ENCODE peak calls at places on chromosomes 5 and 9, in six cellular contexts. One of them, this sample, is unnamed.

GRCh38 chr9:68505681-68506409 is 34.8 kb downstream of the TMEM252 start:
- DNase-seq in HCT116: no peak
- DNase-seq in SK-N-SH: no peak
- DNase-seq in PC-3: peak
- DNase-seq in GM23248: no peak
- DNase-seq in neural progenitor cell: no peak
- DNase-seq in this sample: no peak

GRCh38 chr9:16986441-16987387 is 116.2 kb upstream of the BNC2 start:
- DNase-seq in SK-N-SH: no peak
- DNase-seq in PC-3: no peak
- DNase-seq in HCT116: no peak
- DNase-seq in GM23248: peak
- DNase-seq in neural progenitor cell: no peak
- DNase-seq in this sample: no peak

GRCh38 chr5:133035224-133035623 is 8.9 kb upstream of the ZCCHC10 start:
- DNase-seq in GM23248: no peak
- DNase-seq in HCT116: no peak
- DNase-seq in neural progenitor cell: no peak
- DNase-seq in SK-N-SH: no peak
- DNase-seq in PC-3: no peak
- DNase-seq in this sample: no peak

GRCh38 chr5:61409568-61409967 is 77.5 kb downstream of the ZSWIM6 start:
- DNase-seq in neural progenitor cell: no peak
- DNase-seq in PC-3: peak
- DNase-seq in HCT116: peak
- DNase-seq in SK-N-SH: peak
- DNase-seq in GM23248: peak
- DNase-seq in this sample: no peak

GRCh38 chr5:660491-661030 is 32.6 kb downstream of the TPPP start:
- DNase-seq in SK-N-SH: no peak
- DNase-seq in GM23248: no peak
- DNase-seq in PC-3: no peak
- DNase-seq in HCT116: no peak
- DNase-seq in neural progenitor cell: no peak
- DNase-seq in this sample: no peak

GRCh38 chr5:96601811-96602244 is 60.3 kb upstream of the CAST start:
- DNase-seq in SK-N-SH: peak
- DNase-seq in GM23248: peak
- DNase-seq in neural progenitor cell: peak
- DNase-seq in PC-3: peak
- DNase-seq in HCT116: peak
- DNase-seq in this sample: peak

GRCh38 chr5:138654281-138654867 is 79.2 kb upstream of the HSPA9 start:
- DNase-seq in neural progenitor cell: no peak
- DNase-seq in HCT116: no peak
- DNase-seq in GM23248: peak
- DNase-seq in SK-N-SH: no peak
- DNase-seq in PC-3: peak
- DNase-seq in this sample: peak

GRCh38 chr9:95494022-95494415 is 22.8 kb downstream of the PTCH1 start:
- DNase-seq in SK-N-SH: peak
- DNase-seq in PC-3: peak
- DNase-seq in GM23248: no peak
- DNase-seq in HCT116: no peak
- DNase-seq in neural progenitor cell: no peak
- DNase-seq in this sample: peak

GRCh38 chr5:96652769-96653455 is 9.3 kb upstream of the CAST start:
- DNase-seq in SK-N-SH: peak
- DNase-seq in PC-3: peak
- DNase-seq in neural progenitor cell: no peak
- DNase-seq in GM23248: no peak
- DNase-seq in HCT116: no peak
- DNase-seq in this sample: no peak

GRCh38 chr9:109238677-109239076 is 71.6 kb upstream of the FRRS1L start:
- DNase-seq in HCT116: no peak
- DNase-seq in SK-N-SH: no peak
- DNase-seq in neural progenitor cell: no peak
- DNase-seq in GM23248: peak
- DNase-seq in PC-3: peak
- DNase-seq in this sample: no peak

GRCh38 chr5:142024771-142025304 is 12.0 kb upstream of the GNPDA1 start:
- DNase-seq in SK-N-SH: peak
- DNase-seq in PC-3: peak
- DNase-seq in GM23248: peak
- DNase-seq in neural progenitor cell: peak
- DNase-seq in HCT116: peak
- DNase-seq in this sample: peak
- H3K4me3 ChIP-seq in SK-N-SH: peak
- H3K4me3 ChIP-seq in PC-3: peak
- H3K4me3 ChIP-seq in GM23248: peak
- H3K4me3 ChIP-seq in neural progenitor cell: peak
- H3K4me3 ChIP-seq in HCT116: peak
- H3K4me3 ChIP-seq in this sample: peak

GRCh38 chr5:141914797-141915196 is 8.9 kb upstream of the DELE1 start:
- DNase-seq in HCT116: no peak
- DNase-seq in neural progenitor cell: no peak
- DNase-seq in GM23248: no peak
- DNase-seq in PC-3: no peak
- DNase-seq in SK-N-SH: no peak
- DNase-seq in this sample: no peak

GRCh38 chr5:141914154-141914743 is 9.4 kb upstream of the DELE1 start:
- DNase-seq in PC-3: no peak
- DNase-seq in GM23248: peak
- DNase-seq in neural progenitor cell: peak
- DNase-seq in SK-N-SH: peak
- DNase-seq in HCT116: no peak
- DNase-seq in this sample: peak

GRCh38 chr5:141916522-141916921 is 7.1 kb upstream of the DELE1 start:
- DNase-seq in HCT116: no peak
- DNase-seq in PC-3: no peak
- DNase-seq in SK-N-SH: no peak
- DNase-seq in GM23248: no peak
- DNase-seq in neural progenitor cell: no peak
- DNase-seq in this sample: no peak

GRCh38 chr5:141915881-141916336 is 7.8 kb upstream of the DELE1 start:
- DNase-seq in PC-3: peak
- DNase-seq in neural progenitor cell: peak
- DNase-seq in SK-N-SH: no peak
- DNase-seq in GM23248: no peak
- DNase-seq in HCT116: peak
- DNase-seq in this sample: no peak

DNA sequence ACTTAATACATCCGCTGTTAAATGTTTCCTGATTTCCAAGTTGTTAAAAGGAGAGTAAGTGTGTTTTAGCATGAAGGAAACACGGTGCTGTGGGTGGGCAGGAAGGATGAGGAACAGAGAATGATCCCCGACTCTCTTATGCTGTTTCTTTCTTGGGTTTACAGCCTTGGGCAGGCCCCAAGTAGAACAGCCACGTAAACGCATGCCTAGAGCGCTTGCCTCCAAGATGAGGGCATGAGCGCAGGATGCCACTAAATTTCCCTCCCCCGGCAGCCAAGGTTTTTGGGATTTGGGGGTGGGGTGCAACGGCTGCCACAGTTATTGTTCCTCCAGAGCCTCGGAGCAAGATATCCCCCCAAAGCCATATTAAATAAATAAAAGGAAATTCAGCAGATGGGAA is 10.1 kb upstream of the DELE1 start:
- DNase-seq in neural progenitor cell: peak
- DNase-seq in PC-3: no peak
- DNase-seq in HCT116: no peak
- DNase-seq in GM23248: peak
- DNase-seq in SK-N-SH: no peak
- DNase-seq in this sample: no peak
- TF ChIP-seq EZH2phosphoT487 in neural progenitor cell: no peak
- TF ChIP-seq EZH2phosphoT487 in PC-3: no peak
- TF ChIP-seq EZH2phosphoT487 in HCT116: no peak
- TF ChIP-seq EZH2phosphoT487 in GM23248: no peak
- TF ChIP-seq EZH2phosphoT487 in SK-N-SH: no peak
- TF ChIP-seq EZH2phosphoT487 in this sample: no peak

GRCh38 chr5:17219431-17219830 is 2.0 kb downstream of the BASP1 start:
- DNase-seq in neural progenitor cell: peak
- DNase-seq in SK-N-SH: no peak
- DNase-seq in PC-3: no peak
- DNase-seq in HCT116: no peak
- DNase-seq in GM23248: no peak
- DNase-seq in this sample: no peak
- H3K9ac ChIP-seq in neural progenitor cell: peak
- H3K9ac ChIP-seq in SK-N-SH: peak
- H3K9ac ChIP-seq in PC-3: peak
- H3K9ac ChIP-seq in HCT116: no peak
- H3K9ac ChIP-seq in GM23248: peak
- H3K9ac ChIP-seq in this sample: no peak

GRCh38 chr5:124867064-124867707 is 120.7 kb upstream of the ZNF608 start:
- DNase-seq in neural progenitor cell: no peak
- DNase-seq in HCT116: no peak
- DNase-seq in GM23248: peak
- DNase-seq in SK-N-SH: no peak
- DNase-seq in PC-3: no peak
- DNase-seq in this sample: no peak
- H3K4me3 ChIP-seq in neural progenitor cell: no peak
- H3K4me3 ChIP-seq in HCT116: no peak
- H3K4me3 ChIP-seq in GM23248: peak
- H3K4me3 ChIP-seq in SK-N-SH: no peak
- H3K4me3 ChIP-seq in PC-3: no peak
- H3K4me3 ChIP-seq in this sample: no peak

DNA sequence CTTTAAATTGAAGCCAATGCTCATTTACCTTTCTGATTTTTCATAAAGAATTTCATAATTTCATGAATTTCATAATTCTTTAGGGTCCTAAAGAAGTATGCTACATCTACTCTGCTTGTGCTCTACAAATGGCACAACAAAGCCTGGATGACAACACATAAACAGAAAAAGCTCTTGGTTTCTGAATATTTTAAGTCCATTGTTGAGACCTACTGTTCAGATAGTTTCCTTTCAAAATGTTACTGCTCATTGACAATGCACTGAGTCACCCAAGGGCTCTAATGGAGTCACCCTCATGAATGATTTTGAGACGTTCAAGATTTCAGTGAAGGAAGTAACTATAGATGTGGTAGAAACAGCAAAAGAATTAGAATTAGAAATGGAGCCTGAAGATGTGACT is 74.1 kb downstream of the SLCO4C1 start:
- DNase-seq in SK-N-SH: no peak
- DNase-seq in neural progenitor cell: no peak
- DNase-seq in HCT116: no peak
- DNase-seq in PC-3: no peak
- DNase-seq in GM23248: no peak
- DNase-seq in this sample: no peak
- TF ChIP-seq EZH2phosphoT487 in SK-N-SH: no peak
- TF ChIP-seq EZH2phosphoT487 in neural progenitor cell: no peak
- TF ChIP-seq EZH2phosphoT487 in HCT116: no peak
- TF ChIP-seq EZH2phosphoT487 in PC-3: no peak
- TF ChIP-seq EZH2phosphoT487 in GM23248: no peak
- TF ChIP-seq EZH2phosphoT487 in this sample: no peak

DNA sequence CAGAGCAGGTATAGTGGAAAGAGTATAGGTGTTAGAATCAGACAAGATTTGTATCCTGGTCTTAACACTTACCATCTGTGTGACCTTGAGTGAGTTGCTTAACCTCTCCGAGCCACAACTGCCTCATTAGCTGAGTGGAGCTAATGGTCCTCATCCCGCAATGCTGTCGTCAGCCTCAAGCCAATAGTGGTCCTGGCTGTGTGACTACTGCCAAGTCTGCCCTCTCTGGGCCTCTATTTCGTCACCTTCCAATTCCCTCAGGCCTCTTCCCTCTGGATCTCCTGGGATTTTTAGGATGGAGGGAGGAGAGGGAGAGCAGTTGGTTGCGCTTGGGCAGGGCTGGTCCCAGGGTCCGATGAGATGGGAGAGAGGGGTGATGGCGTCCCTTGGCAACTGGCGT is 41.6 kb downstream of the STOM start:
- DNase-seq in GM23248: no peak
- DNase-seq in neural progenitor cell: no peak
- DNase-seq in SK-N-SH: no peak
- DNase-seq in HCT116: no peak
- DNase-seq in PC-3: no peak
- DNase-seq in this sample: no peak
- H3K9ac ChIP-seq in GM23248: no peak
- H3K9ac ChIP-seq in neural progenitor cell: no peak
- H3K9ac ChIP-seq in SK-N-SH: no peak
- H3K9ac ChIP-seq in HCT116: no peak
- H3K9ac ChIP-seq in PC-3: no peak
- H3K9ac ChIP-seq in this sample: no peak

GRCh38 chr9:92173318-92173717 is 58.1 kb upstream of the SPTLC1 start:
- DNase-seq in SK-N-SH: no peak
- DNase-seq in PC-3: no peak
- DNase-seq in HCT116: no peak
- DNase-seq in GM23248: no peak
- DNase-seq in neural progenitor cell: no peak
- DNase-seq in this sample: no peak
- H3K4me3 ChIP-seq in SK-N-SH: no peak
- H3K4me3 ChIP-seq in PC-3: no peak
- H3K4me3 ChIP-seq in HCT116: no peak
- H3K4me3 ChIP-seq in GM23248: no peak
- H3K4me3 ChIP-seq in neural progenitor cell: no peak
- H3K4me3 ChIP-seq in this sample: no peak

This sample was measured in MM.1S.